ENCODE peak calls at places on chromosome 15, in nine cellular contexts. V, R, F, Y, M, P, H, K and U are unnamed samples.

GRCh38 chr15:42240823-42241222 is 32.2 kb upstream of the GANC start:
- DNase-seq in R (no peak), F (no peak), V (no peak), Y (no peak), M (no peak), H (no peak), P (no peak), K (no peak), U (no peak)

GRCh38 chr15:43376017-43376705 is 5.3 kb downstream of the TUBGCP4 start:
- DNase-seq in P (peak), Y (peak), H (no peak), M (peak), R (no peak), V (peak), K (peak), F (no peak), U (peak)

GRCh38 chr15:70741107-70741511 is 22.2 kb downstream of the UACA start:
- DNase-seq in K (no peak), F (peak), M (peak), V (peak), P (peak), H (peak), R (peak), Y (no peak), U (peak)

GRCh38 chr15:73753250-73754130 is at the start of gene INSYN1:
- DNase-seq in R (no peak), Y (no peak), V (peak), H (no peak), M (peak), P (peak), F (no peak), K (no peak), U (no peak)

GRCh38 chr15:66761723-66762595 is 59.9 kb downstream of the SMAD6 start:
- DNase-seq in Y (no peak), P (no peak), V (peak), R (no peak), H (no peak), K (no peak), M (peak), F (no peak), U (no peak)

GRCh38 chr15:41490355-41490754 is 3.3 kb upstream of the ITPKA start:
- DNase-seq in Y (no peak), H (no peak), V (peak), M (peak), K (no peak), F (no peak), R (no peak), P (peak), U (peak)

GRCh38 chr15:59273266-59273665 is 66.6 kb downstream of the LDHAL6B start:
- DNase-seq in F (no peak), P (no peak), R (no peak), Y (no peak), M (no peak), V (no peak), K (no peak), H (no peak), U (no peak)

GRCh38 chr15:48330045-48330840 is 986 bp upstream of the DUT start:
- DNase-seq in H (no peak), M (peak), V (peak), P (peak), K (no peak), F (no peak), Y (no peak), R (no peak), U (no peak)